ENCODE peak calls at places on chromosomes 16 and 17, in six cellular contexts. X is ovary, V is uterus, N is GM12891, Z is IMR-90, E is endothelial cell of umbilical vein. Y is an unnamed sample.

GRCh38 chr17:74972107-74972972 is at the start of gene HID1:
- DNase-seq in E (peak), N (peak), Z (no peak), X (peak), V (no peak), Y (peak)

GRCh38 chr16:87849419-87850008 is 19.8 kb downstream of the SLC7A5 start:
- DNase-seq in Z (no peak), E (no peak), N (no peak), V (no peak), X (no peak), Y (no peak)

GRCh38 chr16:106623-107324 is 28.7 kb downstream of the MPG start:
- DNase-seq in E (peak), X (peak), Z (peak), N (no peak), V (peak), Y (peak)

GRCh38 chr17:5434984-5435383 is 4.0 kb downstream of the C1QBP start:
- DNase-seq in E (no peak), N (no peak), Z (no peak), V (no peak), X (no peak), Y (no peak)

GRCh38 chr17:30377574-30377973 is 1.2 kb upstream of the CPD start:
- DNase-seq in Z (no peak), X (no peak), N (no peak), V (no peak), E (no peak), Y (no peak)

GRCh38 chr17:78278139-78278741 is 46.8 kb downstream of the TMEM235 start:
- DNase-seq in N (no peak), E (no peak), V (no peak), Z (no peak), X (no peak), Y (no peak)

GRCh38 chr17:17774009-17774881 is 62.5 kb downstream of the SREBF1 start:
- DNase-seq in X (no peak), N (no peak), V (peak), Z (peak), E (peak), Y (no peak)

GRCh38 chr17:22435231-22435974 is 743.1 kb downstream of the KCNJ18 start:
- DNase-seq in V (no peak), X (no peak), E (no peak), N (no peak), Z (no peak), Y (no peak)

GRCh38 chr16:19330801-19331484 is 45.4 kb downstream of the CLEC19A start:
- DNase-seq in Z (peak), E (no peak), N (no peak), V (no peak), X (no peak), Y (peak)

GRCh38 chr16:3650631-3651265 is 3.7 kb upstream of the DNASE1 start:
- DNase-seq in N (no peak), E (no peak), Z (no peak), V (no peak), X (no peak), Y (no peak)

GRCh38 chr16:47143329-47143676 is 442 bp downstream of the NETO2 start:
- DNase-seq in N (peak), Z (peak), V (no peak), X (no peak), E (peak), Y (peak)

GRCh38 chr17:58302171-58302918 is 21.6 kb upstream of the MPO start:
- DNase-seq in Z (no peak), E (no peak), V (no peak), X (no peak), N (no peak), Y (no peak)

GRCh38 chr16:85988723-85989313 is 89.9 kb downstream of the IRF8 start:
- DNase-seq in N (no peak), X (no peak), V (no peak), E (no peak), Z (no peak), Y (no peak)
- TF ChIP-seq POLR2A in N (no peak), X (no peak), V (no peak), E (no peak), Z (no peak), Y (no peak)

GRCh38 chr17:3962217-3963069 is 1.8 kb downstream of the ATP2A3 start:
- DNase-seq in N (no peak), V (no peak), E (no peak), Z (no peak), X (no peak), Y (no peak)

GRCh38 chr17:3965123-3965800 is 1.0 kb upstream of the ATP2A3 start:
- DNase-seq in V (no peak), X (no peak), Z (no peak), N (peak), E (no peak), Y (peak)

GRCh38 chr17:3963214-3964201 is 729 bp downstream of the ATP2A3 start:
- DNase-seq in V (no peak), E (no peak), X (no peak), Z (no peak), N (peak), Y (peak)

GRCh38 chr17:3966720-3967363 is 2.6 kb upstream of the ATP2A3 start:
- DNase-seq in X (no peak), E (no peak), Z (no peak), N (no peak), V (no peak), Y (peak)

GRCh38 chr17:3964203-3965122 is at the start of gene ATP2A3:
- DNase-seq in N (peak), X (no peak), Z (no peak), V (no peak), E (no peak), Y (peak)
- TF ChIP-seq POLR2A in N (no peak), X (no peak), Z (no peak), V (no peak), E (no peak), Y (peak)

DNA sequence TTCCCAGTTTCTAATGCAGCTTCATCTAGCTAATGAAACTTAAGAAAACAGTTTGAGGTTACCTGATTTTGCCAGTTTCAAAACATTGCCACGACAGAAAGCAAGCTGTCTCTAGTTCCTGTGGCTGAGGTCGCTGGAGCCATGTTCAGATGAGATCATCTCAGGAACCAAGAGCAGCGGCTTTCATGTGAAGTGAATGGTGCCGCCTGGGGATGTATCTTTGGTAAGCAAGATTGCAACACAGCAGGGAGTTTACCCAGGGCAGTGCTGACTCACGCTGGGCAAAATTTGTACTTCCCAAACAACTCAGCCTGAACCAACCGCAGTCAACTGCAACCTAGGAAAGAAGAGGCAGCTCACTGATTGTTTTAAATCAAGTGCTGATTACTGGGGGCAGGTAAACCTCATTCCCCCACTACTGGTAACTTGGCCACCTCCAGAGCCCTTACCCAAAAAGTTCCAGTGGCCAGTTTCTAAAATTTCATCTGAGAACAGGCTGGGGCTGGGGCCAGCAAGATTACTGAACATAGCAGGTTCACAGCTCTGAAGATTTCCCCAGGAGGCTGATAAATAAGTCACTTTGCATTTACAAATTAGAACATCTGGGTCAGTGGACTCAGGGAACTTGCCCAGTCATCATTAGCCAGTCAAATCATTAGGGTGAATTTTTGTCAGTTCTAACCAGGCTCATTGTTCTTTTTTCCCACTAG is at the start of gene RFFL:
- DNase-seq in X (peak), E (peak), V (peak), N (peak), Z (peak), Y (peak)
- TF ChIP-seq POLR2A in X (peak), E (peak), V (peak), N (no peak), Z (peak), Y (no peak)

GRCh38 chr17:3796822-3797170 is 4.2 kb downstream of the ITGAE start:
- DNase-seq in X (no peak), E (no peak), V (no peak), N (no peak), Z (no peak), Y (no peak)

GRCh38 chr17:3792481-3792880 is 8.5 kb downstream of the ITGAE start:
- DNase-seq in E (no peak), N (no peak), V (no peak), X (no peak), Z (no peak), Y (no peak)

GRCh38 chr17:3796110-3796821 is 4.7 kb downstream of the ITGAE start:
- DNase-seq in N (peak), Z (no peak), E (no peak), X (no peak), V (no peak), Y (peak)

GRCh38 chr17:3795758-3796102 is 5.3 kb downstream of the ITGAE start:
- DNase-seq in N (no peak), X (no peak), Z (no peak), V (no peak), E (no peak), Y (no peak)

GRCh38 chr17:3794890-3795757 is 5.9 kb downstream of the ITGAE start:
- DNase-seq in X (no peak), V (no peak), E (no peak), Z (peak), N (no peak), Y (no peak)
- TF ChIP-seq POLR2A in X (no peak), V (no peak), E (no peak), Z (no peak), N (no peak), Y (no peak)

DNA sequence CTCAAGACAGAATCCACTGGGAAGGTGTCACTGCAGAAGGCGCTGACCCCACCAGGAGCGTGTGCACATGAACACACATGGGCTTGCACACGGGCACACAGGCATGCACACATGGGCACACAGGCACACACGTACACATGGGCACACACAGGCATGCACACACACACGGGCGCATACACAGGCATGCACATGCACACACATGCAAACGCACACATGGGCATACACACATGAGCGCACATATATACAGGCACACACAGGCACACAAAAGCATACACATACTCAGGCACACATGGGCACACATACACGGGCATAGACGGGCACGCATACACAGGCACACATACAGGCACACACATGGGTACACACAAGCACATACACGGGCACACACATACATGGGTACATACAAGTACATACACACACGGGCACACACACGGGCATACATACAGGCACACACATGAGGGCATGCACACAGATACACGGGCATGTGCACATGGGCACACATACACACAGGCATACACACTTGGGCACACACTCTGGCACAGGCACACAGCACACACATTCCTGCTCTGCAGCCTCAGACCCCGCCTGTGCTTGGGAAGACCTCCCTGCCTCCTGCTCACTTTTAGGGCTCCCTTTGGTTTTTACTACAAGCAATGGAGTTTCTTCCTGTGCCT is 86.8 kb downstream of the ZNF778 start:
- DNase-seq in E (no peak), V (no peak), N (no peak), X (no peak), Z (no peak), Y (no peak)
- TF ChIP-seq POLR2A in E (no peak), V (no peak), N (no peak), X (no peak), Z (no peak), Y (no peak)

DNA sequence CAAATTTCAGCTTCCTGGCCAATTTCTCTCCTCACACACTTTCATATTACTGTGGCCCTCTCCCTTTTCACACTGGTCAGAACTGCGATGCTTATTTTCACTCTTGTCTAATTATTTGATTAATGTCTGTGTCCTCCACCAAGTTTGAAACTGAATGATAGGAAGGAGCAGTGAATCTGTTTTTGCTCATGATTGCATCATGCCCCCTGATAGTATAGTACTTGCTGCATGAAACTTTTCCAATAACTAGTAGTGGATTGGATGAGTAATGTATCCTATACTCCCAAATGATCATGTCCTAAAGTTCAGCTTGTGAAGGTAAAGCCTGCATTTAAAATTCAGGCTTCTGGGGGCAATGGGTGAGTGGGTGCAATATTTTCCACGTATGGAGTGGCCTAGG is 121.2 kb downstream of the ASIC2 start:
- DNase-seq in N (no peak), X (no peak), Z (no peak), V (no peak), E (no peak), Y (no peak)
- TF ChIP-seq POLR2A in N (no peak), X (no peak), Z (no peak), V (no peak), E (no peak), Y (no peak)

DNA sequence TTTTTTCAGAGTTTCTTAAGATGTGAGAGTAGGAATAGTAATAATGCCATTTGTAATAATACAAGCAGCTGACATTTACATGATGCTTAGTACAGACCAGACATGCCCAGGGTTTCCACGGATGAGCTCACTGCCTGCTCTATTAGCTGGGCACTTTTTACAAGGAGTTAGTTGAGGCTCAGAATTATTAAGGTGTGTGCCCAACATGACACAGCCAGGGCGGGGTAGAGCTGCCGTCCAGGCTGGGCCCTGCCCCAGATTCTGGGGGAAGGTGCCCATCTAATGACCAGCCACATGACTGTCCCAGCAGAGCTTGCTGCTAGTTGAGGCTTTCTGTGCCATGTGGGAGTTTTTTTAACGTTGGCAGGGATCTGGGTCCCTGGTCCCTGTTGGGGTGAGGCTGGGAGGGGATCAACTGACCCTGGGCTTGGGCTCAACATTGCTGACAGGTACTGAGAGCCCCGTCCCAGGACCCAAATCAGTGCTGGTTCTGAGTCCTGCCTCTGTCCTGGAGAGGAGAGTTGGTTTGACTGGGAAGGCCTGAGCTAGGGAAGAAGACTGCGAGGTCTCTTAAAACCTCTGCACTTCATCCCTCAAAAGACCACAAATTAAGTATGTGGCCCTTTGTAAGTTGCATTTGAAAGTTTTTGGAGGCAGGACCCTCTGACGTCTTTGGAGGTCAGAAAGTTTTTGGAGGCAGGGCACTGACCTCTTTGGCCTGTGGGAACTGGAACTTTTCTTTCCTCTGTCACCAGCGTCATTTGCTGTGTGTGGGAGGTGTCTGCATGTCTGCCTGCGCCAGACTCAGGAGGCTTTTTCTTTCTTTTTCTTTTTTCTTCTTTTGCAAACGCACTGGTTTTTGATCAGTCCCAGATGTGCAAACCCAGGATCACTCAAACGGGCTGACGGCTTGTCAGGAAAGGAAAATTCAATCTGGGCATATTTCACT is 2.2 kb downstream of the CRISPLD2 start:
- DNase-seq in V (peak), E (no peak), N (no peak), X (peak), Z (no peak), Y (no peak)
- TF ChIP-seq POLR2A in V (no peak), E (no peak), N (no peak), X (no peak), Z (no peak), Y (no peak)

GRCh38 chr17:50547035-50547735 is at the start of gene SPATA20:
- DNase-seq in N (peak), X (peak), Z (peak), V (peak), E (peak), Y (peak)
- TF ChIP-seq POLR2A in N (peak), X (peak), Z (peak), V (peak), E (peak), Y (peak)

GRCh38 chr17:81858170-81858966 is 2.0 kb downstream of the P4HB start:
- DNase-seq in V (no peak), N (no peak), E (no peak), X (no peak), Z (no peak), Y (peak)

GRCh38 chr17:81863123-81863675 is 2.9 kb upstream of the P4HB start:
- DNase-seq in E (no peak), X (no peak), Z (no peak), V (no peak), N (no peak), Y (peak)

GRCh38 chr17:81859906-81860755 is at the start of gene P4HB:
- DNase-seq in N (no peak), X (no peak), E (peak), V (no peak), Z (no peak), Y (no peak)

GRCh38 chr17:81858967-81859905 is 1.1 kb downstream of the P4HB start:
- DNase-seq in N (no peak), Z (no peak), E (no peak), V (no peak), X (no peak), Y (peak)

DNA sequence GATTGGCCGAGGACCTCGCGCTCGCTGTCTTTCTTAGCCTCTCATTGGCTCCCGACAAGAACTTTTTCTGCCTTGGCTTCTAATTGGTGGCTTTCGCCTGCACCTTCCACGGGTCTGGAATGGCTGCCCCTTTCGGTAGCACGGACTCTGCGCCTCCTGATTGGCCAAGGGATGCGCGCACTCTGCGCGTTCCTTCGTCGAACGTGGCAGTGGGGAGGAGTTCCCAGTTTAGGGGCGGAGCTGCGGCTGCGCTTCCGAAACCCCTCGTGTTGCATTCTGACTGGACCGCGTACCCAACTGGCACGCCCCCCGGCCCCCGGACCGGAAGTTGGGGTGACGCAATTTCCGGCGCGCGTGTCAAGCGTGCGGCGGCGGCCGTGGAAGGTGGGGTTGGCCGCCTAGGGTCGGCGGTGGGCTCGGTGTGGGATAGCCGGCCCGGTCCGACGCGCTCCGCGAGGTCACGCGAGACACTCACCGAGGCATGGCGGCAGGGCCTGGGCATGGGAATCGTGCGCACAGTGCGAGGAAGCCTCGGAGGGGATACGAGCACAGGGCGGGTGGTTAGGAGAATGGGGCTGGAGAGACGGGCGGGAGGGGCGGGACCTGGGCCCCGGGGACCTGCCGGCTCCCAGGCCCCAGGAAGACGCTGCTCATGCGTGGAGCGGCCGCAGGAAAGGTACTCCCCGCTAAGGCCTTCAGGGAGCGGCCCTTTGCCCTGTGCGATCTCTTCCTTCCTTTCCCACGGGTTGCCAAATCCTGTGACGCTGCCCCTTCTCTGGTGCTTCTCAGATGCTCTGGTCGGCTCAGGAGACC is 627 bp upstream of the P4HB start:
- DNase-seq in V (peak), Z (peak), E (peak), X (peak), N (peak), Y (peak)
- TF ChIP-seq POLR2A in V (peak), Z (peak), E (peak), X (peak), N (peak), Y (peak)

GRCh38 chr17:39208136-39208535 is 8.1 kb downstream of the RPL19 start:
- DNase-seq in V (no peak), X (no peak), Z (peak), N (no peak), E (no peak), Y (no peak)
- TF ChIP-seq POLR2A in V (no peak), X (no peak), Z (no peak), N (no peak), E (no peak), Y (no peak)